ENCODE peak calls at places on chromosomes 2 and 18, in nine cellular contexts. O, F, M, I, N, W, B, Q and V are unnamed samples.

GRCh38 chr2:201777869-201778268 is 2.9 kb downstream of the ALS2 start:
- DNase-seq in B (no peak), W (no peak), Q (no peak), F (no peak), M (no peak), I (no peak), N (no peak), O (no peak), V (no peak)

GRCh38 chr2:235087812-235088607 is 136.2 kb downstream of the SH3BP4 start:
- DNase-seq in M (no peak), N (peak; percentile 68), Q (no peak), W (peak; percentile 81), F (no peak), I (peak; percentile 79), B (peak; percentile 56), O (peak; percentile 37), V (peak; percentile 76)

GRCh38 chr18:5456577-5457466 is 87.0 kb downstream of the EPB41L3 start:
- DNase-seq in I (peak; percentile 68), O (no peak), Q (no peak), B (peak; percentile 39), W (peak; percentile 48), F (no peak), M (peak; percentile 67), N (peak; percentile 29), V (peak; percentile 37)

GRCh38 chr2:44964704-44965343 is 23.3 kb downstream of the SIX3 start:
- DNase-seq in F (no peak), O (no peak), W (no peak), I (no peak), M (no peak), N (no peak), B (no peak), Q (no peak), V (no peak)

GRCh38 chr2:3491306-3491705 is 28.0 kb downstream of the ADI1 start:
- DNase-seq in Q (no peak), O (no peak), I (no peak), F (no peak), M (peak; percentile 45), W (no peak), N (no peak), B (no peak), V (no peak)

GRCh38 chr2:125837108-125837507 is 818.9 kb upstream of the GYPC start:
- DNase-seq in F (no peak), O (no peak), W (no peak), I (no peak), B (no peak), N (no peak), Q (no peak), M (no peak), V (no peak)

GRCh38 chr2:14492920-14493503 is 139.5 kb upstream of the LRATD1 start:
- DNase-seq in W (no peak), N (no peak), O (no peak), B (peak; percentile 94), I (no peak), Q (peak; percentile 97), M (no peak), F (no peak), V (no peak)

GRCh38 chr2:231168460-231169139 is 29.8 kb upstream of the ARMC9 start:
- DNase-seq in O (no peak), Q (no peak), F (no peak), B (no peak), I (no peak), W (no peak), N (no peak), M (no peak), V (no peak)

GRCh38 chr2:202592580-202592979 is 42.2 kb upstream of the FAM117B start:
- DNase-seq in O (no peak), B (peak; percentile 44), F (no peak), W (no peak), N (no peak), Q (no peak), I (no peak), M (no peak), V (no peak)

GRCh38 chr18:76955529-76956170 is 133.3 kb downstream of the ZNF236 start:
- DNase-seq in B (no peak), N (no peak), W (peak; percentile 90), F (no peak), I (no peak), Q (no peak), O (peak; percentile 94), M (no peak), V (no peak)

GRCh38 chr18:61335737-61336555 is 2.7 kb downstream of the CDH20 start:
- DNase-seq in B (peak; percentile 34), Q (no peak), I (no peak), M (no peak), W (no peak), N (no peak), O (no peak), F (no peak), V (peak; percentile 30)

GRCh38 chr2:223560704-223561435 is 41.3 kb downstream of the SCG2 start:
- DNase-seq in F (no peak), Q (peak; percentile 72), N (no peak), I (no peak), W (no peak), M (no peak), O (no peak), B (peak; percentile 41), V (no peak)

GRCh38 chr2:215413974-215414373 is 21.9 kb downstream of the FN1 start:
- DNase-seq in O (no peak), Q (no peak), W (no peak), F (no peak), B (no peak), N (no peak), I (no peak), M (no peak), V (no peak)

GRCh38 chr2:240602266-240603050 is 15.9 kb downstream of the CAPN10 start:
- DNase-seq in O (no peak), F (peak; percentile 63), N (no peak), I (peak; percentile 48), Q (no peak), W (peak; percentile 55), M (no peak), B (no peak), V (no peak)

GRCh38 chr2:167181134-167181533 is 292.9 kb downstream of the XIRP2 start:
- DNase-seq in F (no peak), Q (peak; percentile 90), O (no peak), B (peak; percentile 81), W (no peak), I (no peak), N (no peak), M (no peak), V (no peak)

GRCh38 chr18:68494802-68495560 is 219.9 kb downstream of the TMX3 start:
- DNase-seq in O (no peak), F (no peak), B (peak; percentile 97), Q (peak; percentile 25), W (no peak), M (no peak), I (no peak), N (peak; percentile 13), V (no peak)

GRCh38 chr2:168678153-168678853 is 124.1 kb upstream of the NOSTRIN start:
- DNase-seq in M (no peak), N (no peak), W (no peak), B (no peak), O (no peak), F (no peak), Q (peak; percentile 37), I (no peak), V (no peak)

GRCh38 chr18:80124131-80124530 is 15.1 kb downstream of the ADNP2 start:
- DNase-seq in F (no peak), M (no peak), N (no peak), Q (peak; percentile 54), O (no peak), W (no peak), B (no peak), I (no peak), V (no peak)

GRCh38 chr2:124027182-124027581 is 2.1 kb downstream of the CNTNAP5 start:
- DNase-seq in N (no peak), M (peak; percentile 70), W (no peak), B (peak; percentile 30), I (no peak), Q (peak; percentile 75), F (no peak), O (peak; percentile 27), V (peak; percentile 80)

GRCh38 chr18:55478301-55478660 is 109.7 kb downstream of the TCF4 start:
- DNase-seq in W (no peak), N (no peak), I (no peak), B (no peak), F (no peak), Q (no peak), M (no peak), O (no peak), V (peak; percentile 28)

GRCh38 chr2:88253997-88254396 is 83.9 kb downstream of the THNSL2 start:
- DNase-seq in W (no peak), M (no peak), F (no peak), B (no peak), Q (no peak), N (no peak), I (no peak), O (no peak), V (no peak)

DNA sequence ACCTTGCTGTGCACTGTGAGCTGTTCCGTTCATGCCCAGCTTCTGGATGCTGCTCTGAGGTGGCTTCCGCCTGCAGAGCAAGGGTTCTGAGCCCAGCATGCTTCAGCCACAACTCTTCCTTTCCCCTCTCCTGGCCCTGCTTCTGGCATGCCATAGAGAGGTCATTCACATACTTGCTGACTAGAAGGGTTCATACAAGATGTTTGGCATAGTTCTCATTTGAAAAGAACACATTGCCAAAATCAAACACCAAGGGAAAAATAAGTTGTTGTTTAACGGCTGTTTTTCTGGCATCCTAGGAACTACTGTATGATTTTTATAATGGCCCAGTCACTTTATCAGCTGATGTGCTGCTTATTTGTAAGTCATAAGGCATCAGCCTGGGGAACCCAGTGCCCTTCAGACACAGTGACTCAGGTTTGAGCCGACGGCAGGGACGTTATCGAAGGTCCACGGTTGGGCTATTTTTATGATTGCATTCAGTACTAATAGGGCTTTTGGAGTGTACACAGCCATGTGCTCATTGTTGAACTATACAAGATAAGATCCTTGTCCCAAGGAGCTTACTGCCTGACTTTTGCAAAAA is 53.9 kb upstream of the CTAGE1 start:
- DNase-seq in B (peak; percentile 71), I (no peak), M (peak; percentile 93), O (peak; percentile 71), Q (peak; percentile 39), N (no peak), F (no peak), W (no peak), V (peak; percentile 87)
- H3K27ac ChIP-seq in B (peak overlapping the region; percentile 7), I (peak overlapping the region; percentile 68), M (peak overlapping the region; percentile 64), O (peak overlapping the region; percentile 72), Q (peak overlapping the region; percentile 98), N (peak overlapping the region; percentile 61), F (no peak overlapping the region), W (no peak overlapping the region), V (peak overlapping the region; percentile 98)

GRCh38 chr18:908631-909621 is 4.3 kb downstream of the ADCYAP1 start:
- DNase-seq in F (no peak), I (no peak), Q (no peak), W (no peak), N (no peak), B (no peak), M (no peak), O (no peak), V (no peak)
- H3K4me1 ChIP-seq in F (peaks cover 36% of the 10 kb centered on the region), I (no peaks in the 10 kb centered on the region), Q (peaks cover 4% of the 10 kb centered on the region), W (no peaks in the 10 kb centered on the region), N (no peaks in the 10 kb centered on the region), B (no peaks in the 10 kb centered on the region), M (peaks cover 31% of the 10 kb centered on the region), O (peaks cover 53% of the 10 kb centered on the region), V (peaks cover 6% of the 10 kb centered on the region)

GRCh38 chr2:233026211-233026813 is 6.2 kb upstream of the NEU2 start:
- DNase-seq in Q (peak; percentile 81), B (peak; percentile 88), W (no peak), F (no peak), I (no peak), O (no peak), M (no peak), N (no peak), V (no peak)
- TF ChIP-seq CTCF in Q (no peak), B (no peak), W (no peak), F (no peak), I (no peak), O (no peak), M (no peak), N (no peak), V (no peak)

GRCh38 chr2:138531913-138532312 is 30.3 kb downstream of the SPOPL start:
- DNase-seq in M (no peak), O (no peak), N (no peak), B (no peak), Q (no peak), F (no peak), W (no peak), I (no peak), V (peak; percentile 58)
- H3K27ac ChIP-seq in M (no peak overlapping the region), O (no peak overlapping the region), N (no peak overlapping the region), B (no peak overlapping the region), Q (no peak overlapping the region), F (no peak overlapping the region), W (no peak overlapping the region), I (peak overlapping the region; percentile 19), V (peak overlapping the region; percentile 42)